ENCODE peak calls at places on chromosomes 3 and 15, in eight cellular contexts. One of them, this sample, is unnamed.

GRCh38 chr3:39911465-39912309 is 102.3 kb downstream of the MYRIP start:
- DNase-seq in H1: no peak
- DNase-seq in transverse colon: no peak
- DNase-seq in prostate gland: no peak
- DNase-seq in heart left ventricle: no peak
- DNase-seq in A549: no peak
- DNase-seq in Peyer's patch: no peak
- DNase-seq in spleen: no peak
- DNase-seq in this sample: no peak

GRCh38 chr15:39041979-39042485 is 477.4 kb upstream of the RASGRP1 start:
- DNase-seq in transverse colon: no peak
- DNase-seq in Peyer's patch: no peak
- DNase-seq in A549: no peak
- DNase-seq in heart left ventricle: no peak
- DNase-seq in spleen: no peak
- DNase-seq in H1: no peak
- DNase-seq in prostate gland: no peak
- DNase-seq in this sample: no peak

GRCh38 chr15:31343831-31344230 is 17.2 kb downstream of the KLF13 start:
- DNase-seq in Peyer's patch: no peak
- DNase-seq in prostate gland: no peak
- DNase-seq in H1: no peak
- DNase-seq in transverse colon: peak; percentile 18
- DNase-seq in A549: no peak
- DNase-seq in heart left ventricle: no peak
- DNase-seq in spleen: peak; percentile 70
- DNase-seq in this sample: no peak

GRCh38 chr3:50502584-50503423 is 630 bp downstream of the CACNA2D2 start:
- DNase-seq in A549: no peak
- DNase-seq in spleen: no peak
- DNase-seq in H1: no peak
- DNase-seq in heart left ventricle: no peak
- DNase-seq in prostate gland: no peak
- DNase-seq in Peyer's patch: no peak
- DNase-seq in transverse colon: no peak
- DNase-seq in this sample: no peak

GRCh38 chr3:66276705-66277274 is 56.0 kb downstream of the SLC25A26 start:
- DNase-seq in heart left ventricle: peak; percentile 54
- DNase-seq in Peyer's patch: peak; percentile 84
- DNase-seq in H1: peak; percentile 7
- DNase-seq in A549: peak; percentile 62
- DNase-seq in spleen: no peak
- DNase-seq in transverse colon: peak; percentile 58
- DNase-seq in prostate gland: peak; percentile 59
- DNase-seq in this sample: no peak

GRCh38 chr3:148697311-148698189 is at the start of gene AGTR1:
- DNase-seq in spleen: peak; percentile 72
- DNase-seq in prostate gland: no peak
- DNase-seq in transverse colon: peak; percentile 12
- DNase-seq in Peyer's patch: peak; percentile 63
- DNase-seq in heart left ventricle: peak; percentile 74
- DNase-seq in H1: peak; percentile 23
- DNase-seq in A549: peak; percentile 38
- DNase-seq in this sample: peak; percentile 56

GRCh38 chr3:23390446-23390845 is 187.3 kb downstream of the UBE2E2 start:
- DNase-seq in H1: no peak
- DNase-seq in prostate gland: no peak
- DNase-seq in A549: no peak
- DNase-seq in heart left ventricle: no peak
- DNase-seq in spleen: no peak
- DNase-seq in Peyer's patch: no peak
- DNase-seq in transverse colon: no peak
- DNase-seq in this sample: no peak

GRCh38 chr3:171348121-171348520 is 112.1 kb downstream of the TNIK start:
- DNase-seq in transverse colon: no peak
- DNase-seq in heart left ventricle: no peak
- DNase-seq in A549: no peak
- DNase-seq in H1: no peak
- DNase-seq in spleen: no peak
- DNase-seq in Peyer's patch: no peak
- DNase-seq in prostate gland: no peak
- DNase-seq in this sample: no peak

GRCh38 chr3:72261566-72262564 is 476.9 kb upstream of the PROK2 start:
- DNase-seq in Peyer's patch: no peak
- DNase-seq in A549: no peak
- DNase-seq in heart left ventricle: no peak
- DNase-seq in prostate gland: no peak
- DNase-seq in H1: no peak
- DNase-seq in transverse colon: no peak
- DNase-seq in spleen: no peak
- DNase-seq in this sample: no peak

GRCh38 chr3:195909294-195909644 is 918 bp upstream of the TNK2 start:
- DNase-seq in spleen: no peak
- DNase-seq in heart left ventricle: no peak
- DNase-seq in prostate gland: no peak
- DNase-seq in Peyer's patch: no peak
- DNase-seq in H1: no peak
- DNase-seq in transverse colon: peak; percentile 31
- DNase-seq in A549: no peak
- DNase-seq in this sample: no peak

GRCh38 chr15:76293361-76293760 is 17.9 kb downstream of the ETFA start:
- DNase-seq in Peyer's patch: no peak
- DNase-seq in prostate gland: no peak
- DNase-seq in spleen: no peak
- DNase-seq in transverse colon: no peak
- DNase-seq in H1: no peak
- DNase-seq in A549: no peak
- DNase-seq in heart left ventricle: no peak
- DNase-seq in this sample: no peak

GRCh38 chr3:184345678-184346144 is 8.3 kb downstream of the FAM131A start:
- DNase-seq in prostate gland: peak; percentile 73
- DNase-seq in heart left ventricle: peak; percentile 61
- DNase-seq in transverse colon: peak; percentile 86
- DNase-seq in Peyer's patch: peak; percentile 90
- DNase-seq in A549: peak; percentile 68
- DNase-seq in spleen: no peak
- DNase-seq in H1: no peak
- DNase-seq in this sample: peak; percentile 68

GRCh38 chr15:69861331-69862171 is 236.2 kb downstream of the TLE3 start:
- DNase-seq in transverse colon: no peak
- DNase-seq in heart left ventricle: no peak
- DNase-seq in spleen: peak; percentile 7
- DNase-seq in A549: no peak
- DNase-seq in Peyer's patch: no peak
- DNase-seq in H1: no peak
- DNase-seq in prostate gland: no peak
- DNase-seq in this sample: no peak

GRCh38 chr3:80770106-80771079 is 991.1 kb downstream of the GBE1 start:
- DNase-seq in H1: no peak
- DNase-seq in prostate gland: no peak
- DNase-seq in Peyer's patch: no peak
- DNase-seq in heart left ventricle: no peak
- DNase-seq in A549: no peak
- DNase-seq in transverse colon: no peak
- DNase-seq in spleen: no peak
- DNase-seq in this sample: no peak

GRCh38 chr3:98814799-98815450 is 51.8 kb downstream of the ST3GAL6 start:
- DNase-seq in prostate gland: no peak
- DNase-seq in spleen: no peak
- DNase-seq in heart left ventricle: no peak
- DNase-seq in H1: no peak
- DNase-seq in A549: peak; percentile 53
- DNase-seq in Peyer's patch: no peak
- DNase-seq in transverse colon: no peak
- DNase-seq in this sample: no peak

GRCh38 chr3:38004415-38005075 is 14.0 kb downstream of the VILL start:
- DNase-seq in prostate gland: peak; percentile 91
- DNase-seq in Peyer's patch: peak; percentile 94
- DNase-seq in A549: peak; percentile 76
- DNase-seq in H1: no peak
- DNase-seq in transverse colon: peak; percentile 94
- DNase-seq in heart left ventricle: peak; percentile 64
- DNase-seq in spleen: peak; percentile 83
- DNase-seq in this sample: peak; percentile 84

GRCh38 chr3:60989893-60990740 is 261.1 kb downstream of the FHIT start:
- DNase-seq in A549: no peak
- DNase-seq in spleen: no peak
- DNase-seq in Peyer's patch: no peak
- DNase-seq in heart left ventricle: no peak
- DNase-seq in H1: no peak
- DNase-seq in transverse colon: no peak
- DNase-seq in prostate gland: no peak
- DNase-seq in this sample: no peak

DNA sequence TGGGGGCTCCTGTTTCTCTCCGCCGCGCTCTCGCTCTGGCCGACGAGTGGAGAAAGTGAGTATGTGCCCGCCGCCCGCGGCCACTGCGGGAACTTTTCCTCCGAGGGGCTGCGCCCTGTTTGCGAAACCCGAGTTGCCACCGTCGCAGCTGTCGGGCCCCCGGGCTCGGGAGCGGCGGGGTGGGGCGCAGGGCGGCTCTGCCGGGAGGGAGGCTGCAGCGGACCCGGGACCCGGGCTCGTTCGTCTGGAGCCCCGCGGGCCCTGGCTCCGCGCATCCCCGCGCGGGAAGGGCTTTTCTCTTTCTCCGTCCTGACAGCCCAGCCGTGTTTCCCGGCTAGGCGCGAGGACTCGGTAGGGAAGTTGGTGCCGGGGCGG is 1.3 kb downstream of the IGF1R start:
- DNase-seq in heart left ventricle: peak; percentile 32
- DNase-seq in spleen: no peak
- DNase-seq in H1: no peak
- DNase-seq in prostate gland: no peak
- DNase-seq in transverse colon: peak; percentile 52
- DNase-seq in Peyer's patch: peak; percentile 60
- DNase-seq in A549: no peak
- DNase-seq in this sample: no peak
- TF ChIP-seq POLR2A in heart left ventricle: no peak
- TF ChIP-seq POLR2A in spleen: no peak
- TF ChIP-seq POLR2A in H1: no peak
- TF ChIP-seq POLR2A in prostate gland: no peak
- TF ChIP-seq POLR2A in transverse colon: no peak
- TF ChIP-seq POLR2A in Peyer's patch: no peak
- TF ChIP-seq POLR2A in A549: no peak
- TF ChIP-seq POLR2A in this sample: no peak

GRCh38 chr3:128381609-128382008 is 85.1 kb downstream of the DNAJB8 start:
- DNase-seq in H1: no peak
- DNase-seq in transverse colon: no peak
- DNase-seq in prostate gland: no peak
- DNase-seq in Peyer's patch: peak; percentile 53
- DNase-seq in A549: no peak
- DNase-seq in heart left ventricle: no peak
- DNase-seq in spleen: no peak
- DNase-seq in this sample: no peak
- H3K4me1 ChIP-seq in H1: no peaks in the 10 kb centered on the region
- H3K4me1 ChIP-seq in transverse colon: peaks cover 47% of the 10 kb centered on the region
- H3K4me1 ChIP-seq in prostate gland: peaks cover 28% of the 10 kb centered on the region
- H3K4me1 ChIP-seq in Peyer's patch: no peaks in the 10 kb centered on the region
- H3K4me1 ChIP-seq in A549: peaks cover 16% of the 10 kb centered on the region
- H3K4me1 ChIP-seq in heart left ventricle: peaks cover 48% of the 10 kb centered on the region
- H3K4me1 ChIP-seq in spleen: no peaks in the 10 kb centered on the region
- H3K4me1 ChIP-seq in this sample: no peaks in the 10 kb centered on the region

DNA sequence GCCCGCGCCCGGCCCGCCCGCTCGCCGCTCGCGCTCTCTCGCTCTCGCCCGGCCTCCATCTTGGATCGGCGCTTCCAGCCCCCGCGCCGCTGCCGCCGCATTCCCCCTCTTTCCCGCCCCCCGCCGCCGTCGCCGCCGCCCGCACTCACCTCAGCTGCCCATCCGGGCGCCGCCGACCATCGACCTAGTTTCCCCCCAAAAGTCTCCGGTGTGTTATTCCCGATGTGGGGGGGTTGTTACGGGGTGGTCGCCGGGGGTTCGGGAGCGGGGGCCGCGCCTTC is 192 bp downstream of the STAG1 start:
- DNase-seq in prostate gland: no peak
- DNase-seq in A549: no peak
- DNase-seq in H1: no peak
- DNase-seq in Peyer's patch: no peak
- DNase-seq in heart left ventricle: no peak
- DNase-seq in spleen: no peak
- DNase-seq in transverse colon: no peak
- DNase-seq in this sample: no peak
- TF ChIP-seq POLR2A in prostate gland: no peak
- TF ChIP-seq POLR2A in A549: no peak
- TF ChIP-seq POLR2A in H1: no peak
- TF ChIP-seq POLR2A in Peyer's patch: no peak
- TF ChIP-seq POLR2A in heart left ventricle: no peak
- TF ChIP-seq POLR2A in spleen: no peak
- TF ChIP-seq POLR2A in transverse colon: no peak
- TF ChIP-seq POLR2A in this sample: no peak

DNA sequence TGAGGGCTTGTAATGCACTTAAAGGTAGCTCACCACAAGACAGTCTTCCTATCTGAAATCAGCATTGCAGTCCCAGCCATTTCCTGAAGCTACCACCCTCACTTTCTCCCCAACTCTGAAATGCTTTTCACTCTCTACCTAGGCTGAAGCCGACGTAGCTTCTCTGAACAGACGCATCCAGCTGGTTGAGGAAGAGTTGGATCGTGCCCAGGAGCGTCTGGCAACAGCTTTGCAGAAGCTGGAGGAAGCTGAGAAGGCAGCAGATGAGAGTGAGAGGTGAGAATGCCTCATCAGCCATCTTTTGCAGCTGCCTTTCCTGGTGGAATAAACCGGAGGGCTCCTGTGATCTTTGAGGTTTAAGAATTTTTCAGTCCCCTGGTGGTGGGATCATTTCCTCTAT is 14.3 kb downstream of the TPM1 start:
- DNase-seq in transverse colon: peak; percentile 53
- DNase-seq in spleen: no peak
- DNase-seq in A549: no peak
- DNase-seq in H1: no peak
- DNase-seq in heart left ventricle: peak; percentile 57
- DNase-seq in Peyer's patch: peak; percentile 58
- DNase-seq in prostate gland: peak; percentile 27
- DNase-seq in this sample: no peak
- H3K4me1 ChIP-seq in transverse colon: peaks cover 52% of the 10 kb centered on the region
- H3K4me1 ChIP-seq in spleen: peaks cover 52% of the 10 kb centered on the region
- H3K4me1 ChIP-seq in A549: peaks cover 98% of the 10 kb centered on the region
- H3K4me1 ChIP-seq in H1: no peaks in the 10 kb centered on the region
- H3K4me1 ChIP-seq in heart left ventricle: peaks cover 45% of the 10 kb centered on the region
- H3K4me1 ChIP-seq in Peyer's patch: peaks cover 14% of the 10 kb centered on the region
- H3K4me1 ChIP-seq in prostate gland: peaks cover 32% of the 10 kb centered on the region
- H3K4me1 ChIP-seq in this sample: peaks cover 7% of the 10 kb centered on the region